ENCODE peak calls at places on chromosomes 12 and 14, in eight cellular contexts. G is PC-3, K is pancreas, O is tibial artery, X is adrenal gland, Y is dorsolateral prefrontal cortex, T is body of pancreas, W is AG04450. S is an unnamed sample.

GRCh38 chr12:131258396-131258795 is 304.7 kb downstream of the ADGRD1 start:
- DNase-seq in G (no peak), K (no peak), O (no peak), X (no peak), Y (no peak), T (no peak), W (no peak), S (no peak)

GRCh38 chr12:1044697-1045096 is 53.7 kb downstream of the ERC1 start:
- DNase-seq in G (peak; percentile 77), K (no peak), O (no peak), X (no peak), Y (no peak), T (no peak), W (peak; percentile 2), S (no peak)

GRCh38 chr12:95762123-95762785 is 28.3 kb downstream of the NTN4 start:
- DNase-seq in G (no peak), K (no peak), O (no peak), X (no peak), Y (no peak), T (peak; percentile 25), W (no peak), S (no peak)

GRCh38 chr14:25231006-25231405 is 181.1 kb upstream of the STXBP6 start:
- DNase-seq in G (no peak), K (no peak), O (no peak), X (no peak), Y (no peak), T (no peak), W (no peak), S (peak; percentile 0)

GRCh38 chr12:120230326-120230973 is 29.5 kb upstream of the RPLP0 start:
- DNase-seq in G (peak; percentile 99), K (no peak), O (peak; percentile 85), X (peak; percentile 94), Y (no peak), T (peak; percentile 70), W (peak; percentile 94), S (no peak)

GRCh38 chr12:31118831-31119530 is 45.3 kb downstream of the DDX11 start:
- DNase-seq in G (no peak), K (no peak), O (no peak), X (no peak), Y (no peak), T (no peak), W (no peak), S (no peak)

GRCh38 chr12:58668233-58668632 is 252.1 kb downstream of the LRIG3 start:
- DNase-seq in G (no peak), K (no peak), O (no peak), X (no peak), Y (no peak), T (no peak), W (no peak), S (no peak)

GRCh38 chr12:130661501-130662255 is 54.4 kb downstream of the RIMBP2 start:
- DNase-seq in G (no peak), K (no peak), O (no peak), X (no peak), Y (no peak), T (no peak), W (no peak), S (no peak)

GRCh38 chr14:77549451-77549850 is 50.8 kb upstream of the ISM2 start:
- DNase-seq in G (no peak), K (no peak), O (no peak), X (no peak), Y (no peak), T (no peak), W (no peak), S (no peak)

GRCh38 chr12:123126294-123127144 is 24.4 kb downstream of the PITPNM2 start:
- DNase-seq in G (peak; percentile 97), K (no peak), O (peak; percentile 82), X (peak; percentile 93), Y (no peak), T (peak; percentile 32), W (peak; percentile 50), S (no peak)

GRCh38 chr14:100617715-100618693 is 30.8 kb upstream of the BEGAIN start:
- DNase-seq in G (no peak), K (no peak), O (peak; percentile 64), X (no peak), Y (peak; percentile 77), T (no peak), W (no peak), S (peak; percentile 51)

GRCh38 chr14:101525646-101526527 is 35.4 kb upstream of the DIO3 start:
- DNase-seq in G (no peak), K (no peak), O (no peak), X (no peak), Y (no peak), T (no peak), W (no peak), S (no peak)

GRCh38 chr12:65279387-65280112 is 1.1 kb downstream of the MSRB3 start:
- DNase-seq in G (no peak), K (no peak), O (no peak), X (no peak), Y (no peak), T (no peak), W (no peak), S (no peak)

GRCh38 chr12:56565510-56566101 is 44.0 kb downstream of the RBMS2 start:
- DNase-seq in G (peak; percentile 25), K (peak; percentile 8), O (peak; percentile 80), X (peak; percentile 86), Y (no peak), T (peak; percentile 37), W (peak; percentile 66), S (no peak)

GRCh38 chr12:31089072-31089471 is 15.4 kb downstream of the DDX11 start:
- DNase-seq in G (no peak), K (no peak), O (no peak), X (peak; percentile 39), Y (no peak), T (no peak), W (no peak), S (no peak)

GRCh38 chr14:76773188-76773885 is 12.1 kb downstream of the VASH1 start:
- DNase-seq in G (peak; percentile 80), K (peak; percentile 56), O (peak; percentile 93), X (peak; percentile 94), Y (no peak), T (peak; percentile 80), W (peak; percentile 37), S (peak; percentile 41)

GRCh38 chr14:55877942-55878341 is 240.3 kb upstream of the PELI2 start:
- DNase-seq in G (no peak), K (no peak), O (no peak), X (no peak), Y (no peak), T (no peak), W (no peak), S (no peak)

DNA sequence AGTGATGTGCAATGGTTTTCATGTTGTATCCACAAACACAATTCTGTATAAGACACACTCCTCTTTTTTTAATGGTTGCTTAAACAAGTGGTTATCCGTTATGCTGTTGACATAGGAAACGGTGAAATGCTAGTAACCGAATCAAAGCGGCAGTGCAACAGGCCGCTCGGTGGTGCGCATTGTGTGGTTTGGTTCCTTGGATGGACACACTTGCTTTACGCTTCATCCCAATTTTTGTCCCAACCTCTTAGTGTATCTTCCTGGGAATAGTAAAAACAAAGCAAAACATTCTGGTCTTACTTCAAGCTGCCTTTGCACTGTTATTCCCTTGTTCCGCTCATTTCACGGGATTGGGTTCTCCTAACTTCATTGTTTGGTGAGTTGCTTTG is 625 bp upstream of the PTGER2 start:
- DNase-seq in G (no peak), K (no peak), O (no peak), X (no peak), Y (no peak), T (no peak), W (no peak), S (no peak)
- H3K27ac ChIP-seq in G (no peak overlapping the region), K (no peak overlapping the region), O (no peak overlapping the region), X (no peak overlapping the region), Y (no peak overlapping the region), T (peak overlapping the region; percentile 40), W (peak overlapping the region; percentile 70), S (no peak overlapping the region)

GRCh38 chr12:50928392-50928791 is 24.0 kb upstream of the HIGD1C start:
- DNase-seq in G (no peak), K (no peak), O (no peak), X (no peak), Y (no peak), T (no peak), W (no peak), S (no peak)

GRCh38 chr12:50927356-50927755 is 25.0 kb upstream of the HIGD1C start:
- DNase-seq in G (no peak), K (no peak), O (no peak), X (no peak), Y (no peak), T (no peak), W (no peak), S (no peak)

GRCh38 chr12:50925920-50926319 is 26.4 kb upstream of the HIGD1C start:
- DNase-seq in G (no peak), K (no peak), O (no peak), X (no peak), Y (no peak), T (no peak), W (no peak), S (no peak)

GRCh38 chr12:50926415-50926814 is 25.9 kb upstream of the HIGD1C start:
- DNase-seq in G (no peak), K (no peak), O (no peak), X (no peak), Y (no peak), T (no peak), W (no peak), S (no peak)

GRCh38 chr12:50927766-50928224 is 24.5 kb upstream of the HIGD1C start:
- DNase-seq in G (no peak), K (no peak), O (no peak), X (no peak), Y (no peak), T (no peak), W (no peak), S (no peak)
- H3K27ac ChIP-seq in G (no peak overlapping the region), K (peak overlapping the region; percentile 87), O (peak overlapping the region; percentile 81), X (no peak overlapping the region), Y (peak overlapping the region; percentile 92), T (peak overlapping the region; percentile 84), W (no peak overlapping the region), S (peak overlapping the region; percentile 96)

DNA sequence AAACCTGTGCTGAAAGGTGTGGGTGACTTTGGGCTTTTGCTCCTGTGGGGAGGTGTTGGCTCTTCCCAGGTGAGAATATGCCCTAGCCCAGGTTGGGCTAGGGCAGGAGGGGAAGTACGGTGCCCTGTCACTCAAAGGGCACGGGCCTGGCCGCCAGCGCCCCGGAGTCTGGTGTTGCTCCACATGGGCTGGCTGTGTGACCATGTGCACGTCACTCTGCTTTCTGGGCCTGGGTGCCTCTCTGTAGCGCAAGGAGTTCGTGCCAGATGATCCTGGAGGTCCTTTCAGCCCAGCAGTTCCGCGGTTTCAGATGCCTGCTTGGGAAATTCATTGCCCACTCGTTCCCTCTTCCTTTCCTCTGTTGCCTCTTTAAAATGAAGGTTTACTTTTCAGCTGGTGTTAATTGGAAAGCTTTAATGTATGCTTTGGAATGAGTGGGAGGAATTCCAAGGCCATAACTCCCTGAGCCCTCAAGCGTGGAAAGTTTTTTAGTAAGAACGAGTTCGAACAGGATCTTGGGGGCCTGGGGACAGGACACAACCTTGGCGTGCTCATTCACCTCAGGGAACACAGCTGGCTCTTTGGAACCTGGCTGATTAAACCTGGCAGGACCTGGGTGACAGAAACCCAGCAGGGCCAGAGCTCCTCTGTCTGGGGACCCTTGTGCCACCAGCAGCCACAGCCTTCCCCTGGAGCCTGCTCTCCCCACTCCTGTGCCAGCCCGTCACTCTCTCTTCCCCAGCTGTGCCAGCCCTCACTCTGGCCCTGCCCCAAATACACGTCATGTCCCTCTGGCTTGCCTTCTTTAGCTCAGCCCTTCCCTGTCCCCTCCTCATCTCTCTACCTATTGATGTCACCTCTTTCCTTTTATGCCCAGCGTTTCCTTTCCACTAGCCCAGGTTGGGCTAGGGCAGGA is 42.8 kb downstream of the TSPAN9 start:
- DNase-seq in G (no peak), K (peak; percentile 70), O (peak; percentile 94), X (peak; percentile 90), Y (no peak), T (peak; percentile 84), W (no peak), S (no peak)
- H3K27ac ChIP-seq in G (no peak overlapping the region), K (peak overlapping the region; percentile 80), O (peak overlapping the region; percentile 89), X (peak overlapping the region; percentile 69), Y (no peak overlapping the region), T (peak overlapping the region; percentile 81), W (no peak overlapping the region), S (no peak overlapping the region)

GRCh38 chr12:24750263-24750662 is 198.6 kb downstream of the BCAT1 start:
- DNase-seq in G (no peak), K (no peak), O (no peak), X (no peak), Y (no peak), T (no peak), W (no peak), S (no peak)
- H3K27ac ChIP-seq in G (no peak overlapping the region), K (no peak overlapping the region), O (no peak overlapping the region), X (no peak overlapping the region), Y (no peak overlapping the region), T (no peak overlapping the region), W (no peak overlapping the region), S (no peak overlapping the region)